ENCODE peak calls at places on chromosomes 3 and 15, in four cellular contexts. T is body of pancreas; P is CD8-positive, alpha-beta memory T cell; I is adipocyte. A is an unnamed sample. For H3K9me3, the result is how much of the 10 kb centered on the place peaks cover.

GRCh38 chr15:48913141-48913540 is 35.2 kb downstream of the EID1 start:
- DNase-seq in P (no peak), T (no peak), I (no peak), A (no peak)

GRCh38 chr3:57983734-57984518 is 24.3 kb upstream of the FLNB start:
- DNase-seq in P (peak), T (peak), I (peak), A (no peak)

GRCh38 chr3:62186967-62187366 is 186.4 kb downstream of the FEZF2 start:
- DNase-seq in T (no peak), P (no peak), I (peak), A (no peak)

GRCh38 chr15:43243246-43243645 is 22.4 kb upstream of the EPB42 start:
- DNase-seq in I (no peak), T (no peak), P (no peak), A (no peak)

GRCh38 chr15:80208758-80209734 is 43.0 kb downstream of the CTXND1 start:
- DNase-seq in T (no peak), P (no peak), I (no peak), A (no peak)

GRCh38 chr3:60053518-60054265 is 1003.9 kb upstream of the CFAP20DC start:
- DNase-seq in P (no peak), T (no peak), I (peak), A (no peak)

GRCh38 chr3:86056962-86057361 is 934.0 kb downstream of the VGLL3 start:
- DNase-seq in P (no peak), T (no peak), I (no peak), A (no peak)

GRCh38 chr15:83108266-83109219 is 1.1 kb downstream of the TM6SF1 start:
- DNase-seq in P (no peak), I (no peak), T (peak), A (no peak)

GRCh38 chr3:194928183-194928736 is 242.6 kb downstream of the FAM43A start:
- DNase-seq in I (peak), P (no peak), T (no peak), A (no peak)

GRCh38 chr3:170811515-170811914 is 58.5 kb downstream of the RPL22L1 start:
- DNase-seq in P (peak), T (no peak), I (peak), A (no peak)

GRCh38 chr3:170357176-170357919 is at the start of gene SKIL:
- DNase-seq in P (peak), T (peak), I (peak), A (peak)

GRCh38 chr3:149765762-149766334 is 13.6 kb upstream of the COMMD2 start:
- DNase-seq in P (no peak), I (peak), T (no peak), A (no peak)

DNA sequence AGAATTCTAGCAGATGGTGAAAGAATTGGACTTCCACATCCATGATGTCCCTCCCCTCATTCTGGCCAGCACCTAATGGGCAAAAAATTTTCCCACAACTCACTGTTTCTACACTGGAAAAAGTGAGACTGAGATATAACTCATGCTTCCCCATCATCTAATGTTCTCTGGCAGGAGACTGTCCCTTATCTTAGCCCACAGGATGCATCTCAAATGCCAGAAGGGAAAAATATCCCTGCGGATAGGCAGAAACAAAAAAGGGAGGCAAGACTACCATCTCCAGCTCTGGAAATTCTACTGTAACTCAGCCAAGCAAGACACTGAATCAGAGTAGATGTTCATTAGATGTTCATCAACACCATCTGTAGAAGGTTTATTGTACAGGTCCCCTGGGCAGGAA is 58.6 kb downstream of the DLG1 start:
- DNase-seq in T (no peak), I (no peak), P (no peak), A (no peak)
- H3K9me3 ChIP-seq in T (under half), I (under half), P (under half), A (under half)

GRCh38 chr15:25235391-25235790 is 203.4 kb downstream of the UBE3A start:
- DNase-seq in P (no peak), T (no peak), I (no peak), A (no peak)
- H3K9me3 ChIP-seq in P (under half), T (under half), I (under half), A (under half)

GRCh38 chr3:18194431-18194830 is 230.7 kb downstream of the SATB1 start:
- DNase-seq in T (no peak), P (no peak), I (no peak), A (no peak)

GRCh38 chr3:18201315-18201714 is 223.8 kb downstream of the SATB1 start:
- DNase-seq in P (no peak), T (no peak), I (no peak), A (no peak)

GRCh38 chr3:18195836-18196235 is 229.3 kb downstream of the SATB1 start:
- DNase-seq in T (no peak), I (no peak), P (no peak), A (no peak)

DNA sequence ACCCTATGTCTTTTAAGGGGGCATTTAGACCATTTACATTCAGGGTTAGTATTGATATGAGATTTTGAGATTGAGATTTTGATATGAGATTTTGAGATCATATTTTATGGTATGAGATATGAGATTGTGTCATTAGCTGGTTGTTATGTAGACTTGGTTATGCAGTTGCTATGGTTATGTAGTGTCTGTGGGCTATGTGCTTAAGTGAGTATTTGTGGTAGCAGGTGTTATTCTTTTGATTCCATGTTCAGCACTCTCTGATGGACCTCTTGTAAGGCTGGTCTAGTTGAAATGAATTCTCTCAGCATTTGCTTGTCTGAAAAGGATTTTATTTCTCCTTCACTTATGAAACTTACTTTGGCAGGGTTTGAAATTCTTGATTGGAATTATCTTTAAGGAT is 225.4 kb downstream of the SATB1 start:
- DNase-seq in T (no peak), P (no peak), I (no peak), A (no peak)
- H3K9me3 ChIP-seq in T (under half), P (under half), I (under half), A (under half)

GRCh38 chr3:124363451-124363850 is 366.8 kb upstream of the UMPS start:
- DNase-seq in P (no peak), T (no peak), I (peak), A (no peak)
- H3K9me3 ChIP-seq in P (under half), T (under half), I (under half), A (under half)

GRCh38 chr15:20646529-20647142 is 105.0 kb upstream of the GOLGA6L6 start:
- DNase-seq in I (no peak), T (no peak), P (no peak), A (no peak)
- H3K9me3 ChIP-seq in I (under half), T (under half), P (under half), A (under half)

GRCh38 chr3:137764563-137765309 is 621 bp downstream of the SOX14 start:
- DNase-seq in I (no peak), P (no peak), T (no peak), A (no peak)

GRCh38 chr3:137761563-137762503 is 2.3 kb upstream of the SOX14 start:
- DNase-seq in I (no peak), P (no peak), T (no peak), A (no peak)

GRCh38 chr3:137763594-137763938 is 549 bp upstream of the SOX14 start:
- DNase-seq in I (no peak), T (no peak), P (no peak), A (no peak)

GRCh38 chr3:137764001-137764433 is at the start of gene SOX14:
- DNase-seq in P (no peak), I (no peak), T (peak), A (no peak)

GRCh38 chr3:137762674-137763593 is 1.2 kb upstream of the SOX14 start:
- DNase-seq in I (no peak), P (no peak), T (no peak), A (no peak)
- H3K9me3 ChIP-seq in I (under half), P (under half), T (under half), A (under half)

GRCh38 chr3:55702822-55703221 is 215.7 kb upstream of the WNT5A start:
- DNase-seq in I (no peak), T (no peak), P (no peak), A (no peak)
- H3K9me3 ChIP-seq in I (under half), T (under half), P (under half), A (under half)

DNA sequence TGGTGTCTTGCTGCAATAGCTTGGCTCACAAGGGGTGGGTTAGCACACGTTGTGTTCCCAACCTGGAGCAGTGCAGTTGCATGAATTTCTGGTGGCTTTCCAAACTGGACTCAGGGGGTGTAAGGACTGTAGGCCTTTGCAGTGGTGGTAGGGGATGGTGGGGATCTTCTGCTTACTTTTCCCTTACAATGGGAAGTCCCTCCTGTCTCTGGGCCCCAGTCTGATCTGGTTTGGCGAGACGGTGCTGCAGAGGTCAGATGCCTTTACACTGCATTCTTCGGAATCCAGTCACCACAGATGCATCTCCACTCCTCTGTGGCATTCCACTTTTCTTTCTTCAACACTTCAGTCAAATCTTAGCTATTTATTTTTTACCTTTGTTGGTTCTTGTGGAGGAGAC is 132.1 kb downstream of the DOCK3 start:
- DNase-seq in P (no peak), I (no peak), T (no peak), A (no peak)
- H3K9me3 ChIP-seq in P (under half), I (under half), T (under half), A (under half)

DNA sequence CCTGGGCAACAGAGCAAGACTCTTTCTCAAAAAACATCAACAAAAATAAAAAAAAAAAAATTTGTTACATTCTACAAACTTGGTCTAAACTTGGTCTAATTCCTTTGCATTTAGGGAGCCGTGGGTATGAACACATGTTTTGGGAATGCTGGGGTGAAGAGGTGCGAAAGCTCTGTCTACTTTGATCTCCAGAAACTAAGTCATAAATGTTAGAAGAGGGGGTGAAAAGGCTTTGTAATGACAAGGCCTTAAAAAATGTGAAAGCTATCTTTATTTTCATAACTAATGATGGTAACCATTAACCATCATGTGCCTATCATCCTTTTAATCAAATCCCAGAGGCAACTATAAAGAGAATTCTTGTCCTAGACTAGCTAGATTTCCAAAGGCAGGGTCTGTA is 61.0 kb downstream of the PRICKLE2 start:
- DNase-seq in I (no peak), T (no peak), P (no peak), A (no peak)
- H3K9me3 ChIP-seq in I (under half), T (under half), P (under half), A (under half)

A was measured in T-helper 17 cell.